ENCODE peak calls at places on chromosomes 11 and 22, in five cellular contexts. N is aorta; M is CD8-positive, alpha-beta memory T cell; Z is IMR-90; G is tibial nerve. B is an unnamed sample.

GRCh38 chr22:17655289-17655688 is 16.7 kb downstream of the BCL2L13 start:
- DNase-seq in N (no peak), M (no peak), Z (no peak), G (no peak), B (no peak)

GRCh38 chr11:56700919-56701485 is 2.1 kb downstream of the OR9G1 start:
- DNase-seq in N (no peak), M (no peak), Z (no peak), G (no peak), B (no peak)

GRCh38 chr11:57476883-57477506 is 16.7 kb downstream of the RTN4RL2 start:
- DNase-seq in N (no peak), M (no peak), Z (peak; percentile 17), G (no peak), B (no peak)

GRCh38 chr11:107272561-107272960 is 185.1 kb downstream of the CWF19L2 start:
- DNase-seq in N (no peak), M (no peak), Z (no peak), G (no peak), B (no peak)

GRCh38 chr22:35491908-35492380 is 48.7 kb upstream of the RASD2 start:
- DNase-seq in N (no peak), M (no peak), Z (no peak), G (no peak), B (no peak)

GRCh38 chr11:105033344-105033743 is 1.6 kb downstream of the CASP1 start:
- DNase-seq in N (no peak), M (no peak), Z (no peak), G (no peak), B (no peak)

GRCh38 chr11:102882389-102883024 is 7.7 kb upstream of the MMP12 start:
- DNase-seq in N (no peak), M (no peak), Z (peak; percentile 48), G (no peak), B (no peak)

GRCh38 chr22:24198682-24199052 is 17.4 kb downstream of the SUSD2 start:
- DNase-seq in N (no peak), M (no peak), Z (no peak), G (no peak), B (no peak)

GRCh38 chr22:27218521-27218920 is 561.1 kb downstream of the MIAT start:
- DNase-seq in N (no peak), M (no peak), Z (no peak), G (no peak), B (no peak)

GRCh38 chr11:34051349-34052035 is at the start of gene CAPRIN1:
- DNase-seq in N (peak; percentile 94), M (peak; percentile 91), Z (peak; percentile 83), G (peak; percentile 61), B (peak; percentile 83)

GRCh38 chr22:45758603-45759002 is 87.0 kb downstream of the ATXN10 start:
- DNase-seq in N (no peak), M (no peak), Z (no peak), G (no peak), B (no peak)

GRCh38 chr11:88326112-88326511 is 11.4 kb downstream of the CTSC start:
- DNase-seq in N (no peak), M (no peak), Z (no peak), G (no peak), B (no peak)

GRCh38 chr11:115503886-115504278 is 333 bp downstream of the CADM1 start:
- DNase-seq in N (peak; percentile 72), M (no peak), Z (no peak), G (no peak), B (no peak)

GRCh38 chr11:83051760-83052671 is 19.7 kb downstream of the RAB30 start:
- DNase-seq in N (no peak), M (no peak), Z (peak; percentile 98), G (no peak), B (no peak)

GRCh38 chr22:43154887-43155536 is 3.7 kb downstream of the TSPO start:
- DNase-seq in N (no peak), M (no peak), Z (no peak), G (no peak), B (no peak)

GRCh38 chr11:2892215-2893020 is 6.8 kb upstream of the CDKN1C start:
- DNase-seq in N (no peak), M (peak; percentile 73), Z (peak; percentile 50), G (peak; percentile 20), B (peak; percentile 80)

GRCh38 chr22:23395476-23396361 is 184.4 kb downstream of the IGLL1 start:
- DNase-seq in N (peak; percentile 57), M (peak; percentile 25), Z (no peak), G (no peak), B (no peak)

GRCh38 chr11:33670250-33671011 is 30.2 kb downstream of the C11orf91 start:
- DNase-seq in N (no peak), M (no peak), Z (peak; percentile 87), G (no peak), B (no peak)

GRCh38 chr22:27116295-27116694 is 458.9 kb downstream of the MIAT start:
- DNase-seq in N (no peak), M (no peak), Z (no peak), G (no peak), B (no peak)

GRCh38 chr22:29121124-29121523 is 48.3 kb downstream of the KREMEN1 start:
- DNase-seq in N (no peak), M (no peak), Z (no peak), G (no peak), B (no peak)

GRCh38 chr11:10627816-10628215 is 59.4 kb upstream of the LYVE1 start:
- DNase-seq in N (no peak), M (no peak), Z (no peak), G (no peak), B (no peak)

GRCh38 chr11:122197055-122197987 is 81.3 kb upstream of the BLID start:
- DNase-seq in N (peak; percentile 73), M (no peak), Z (peak; percentile 99), G (no peak), B (no peak)

GRCh38 chr11:126662055-126662790 is 306.7 kb downstream of the ST3GAL4 start:
- DNase-seq in N (no peak), M (no peak), Z (no peak), G (no peak), B (no peak)

GRCh38 chr11:63556404-63556803 is 6.8 kb downstream of the PLAAT2 start:
- DNase-seq in N (no peak), M (no peak), Z (no peak), G (no peak), B (no peak)

GRCh38 chr11:14248577-14248976 is 110.4 kb downstream of the RRAS2 start:
- DNase-seq in N (no peak), M (no peak), Z (no peak), G (no peak), B (peak; percentile 20)

GRCh38 chr11:40241524-40242037 is 1217.9 kb downstream of the LRRC4C start:
- DNase-seq in N (no peak), M (no peak), Z (no peak), G (no peak), B (no peak)

GRCh38 chr11:2092956-2093412 is 46.2 kb downstream of the IGF2 start:
- DNase-seq in N (peak; percentile 89), M (peak; percentile 76), Z (peak; percentile 10), G (no peak), B (peak; percentile 51)

GRCh38 chr22:43152001-43152354 is 619 bp downstream of the TSPO start:
- DNase-seq in N (no peak), M (no peak), Z (no peak), G (no peak), B (peak; percentile 36)

GRCh38 chr11:63573881-63574855 is 11.0 kb upstream of the PLAAT2 start:
- DNase-seq in N (no peak), M (peak; percentile 58), Z (peak; percentile 85), G (no peak), B (no peak)

GRCh38 chr11:124740277-124740882 is 638 bp downstream of the NRGN start:
- DNase-seq in N (peak; percentile 87), M (peak; percentile 68), Z (no peak), G (no peak), B (peak; percentile 71)

B was measured in CD8-positive, alpha-beta T cell.